ENCODE peak calls at places on chromosomes 12 and 14, in five cellular contexts. I is CD8-positive, alpha-beta T cell; V is transverse colon; Y is NB4; O is mesothelial cell of epicardium. X is an unnamed sample.

GRCh38 chr12:116346222-116346621 is 68.7 kb upstream of the MED13L start:
- DNase-seq in O (no peak), I (no peak), V (no peak), Y (no peak), X (peak; percentile 30)

GRCh38 chr12:72747460-72747859 is 475.3 kb downstream of the TRHDE start:
- DNase-seq in V (no peak), O (no peak), Y (no peak), I (no peak), X (no peak)

GRCh38 chr12:55188974-55189556 is 31.8 kb upstream of the OR10A7 start:
- DNase-seq in I (no peak), O (no peak), Y (peak; percentile 82), V (peak; percentile 12), X (peak; percentile 57)

GRCh38 chr12:109736552-109737108 is 23.0 kb downstream of the FAM222A start:
- DNase-seq in Y (peak; percentile 68), I (no peak), V (no peak), O (peak; percentile 47), X (peak; percentile 91)

GRCh38 chr14:69703047-69704046 is 63.6 kb upstream of the SRSF5 start:
- DNase-seq in I (no peak), Y (peak; percentile 72), O (no peak), V (no peak), X (no peak)

GRCh38 chr14:73850940-73851339 is 691 bp upstream of the PTGR2 start:
- DNase-seq in Y (peak; percentile 28), O (no peak), I (no peak), V (no peak), X (no peak)

GRCh38 chr12:2688381-2688881 is 106.3 kb upstream of the FKBP4 start:
- DNase-seq in O (no peak), V (no peak), I (no peak), Y (no peak), X (no peak)

GRCh38 chr14:55789442-55789841 is 209.4 kb downstream of the KTN1 start:
- DNase-seq in V (no peak), O (no peak), I (no peak), Y (no peak), X (no peak)

GRCh38 chr12:49092086-49092815 is 2.4 kb downstream of the DHH start:
- DNase-seq in O (no peak), I (no peak), V (no peak), Y (peak; percentile 95), X (peak; percentile 65)

GRCh38 chr12:77925536-77926108 is 94.9 kb downstream of the NAV3 start:
- DNase-seq in O (peak; percentile 45), I (no peak), V (peak; percentile 54), Y (peak; percentile 83), X (peak; percentile 60)

GRCh38 chr12:79936670-79937069 is 1.8 kb upstream of the PPP1R12A start:
- DNase-seq in Y (no peak), I (no peak), V (no peak), O (no peak), X (no peak)

GRCh38 chr14:38226366-38226765 is 18.7 kb downstream of the SSTR1 start:
- DNase-seq in V (no peak), I (no peak), Y (no peak), O (no peak), X (no peak)

GRCh38 chr14:104785708-104786080 is 9.9 kb downstream of the AKT1 start:
- DNase-seq in I (no peak), O (no peak), Y (no peak), V (no peak), X (no peak)

GRCh38 chr12:53786411-53786810 is 34.6 kb upstream of the CISTR start:
- DNase-seq in O (no peak), Y (no peak), V (no peak), I (no peak), X (no peak)

GRCh38 chr12:104974626-104975290 is 11.4 kb upstream of the NOPCHAP1 start:
- DNase-seq in O (no peak), Y (peak; percentile 34), I (no peak), V (peak; percentile 40), X (no peak)

GRCh38 chr12:459430-460258 is at the start of gene B4GALNT3:
- DNase-seq in I (no peak), O (peak; percentile 49), Y (peak; percentile 47), V (peak; percentile 70), X (peak; percentile 79)

GRCh38 chr14:103179078-103179477 is 55.8 kb downstream of the TNFAIP2 start:
- DNase-seq in I (no peak), O (no peak), V (no peak), Y (no peak), X (no peak)

GRCh38 chr14:83863042-83863441 is 1666.9 kb upstream of the FLRT2 start:
- DNase-seq in V (no peak), I (no peak), Y (no peak), O (no peak), X (no peak)

GRCh38 chr12:102548543-102548942 is 68.2 kb upstream of the IGF1 start:
- DNase-seq in O (no peak), Y (no peak), I (no peak), V (no peak), X (no peak)

GRCh38 chr12:46282829-46283228 is 14.0 kb upstream of the SLC38A1 start:
- DNase-seq in Y (no peak), O (no peak), V (no peak), I (no peak), X (no peak)

GRCh38 chr12:64608901-64609542 is 1.3 kb upstream of the RASSF3 start:
- DNase-seq in I (peak; percentile 16), Y (peak; percentile 76), V (peak; percentile 67), O (no peak), X (peak; percentile 22)

GRCh38 chr12:100381379-100381778 is 24.5 kb downstream of the SLC17A8 start:
- DNase-seq in V (no peak), Y (no peak), O (no peak), I (no peak), X (no peak)

GRCh38 chr14:69658664-69659261 is 47.4 kb downstream of the SUSD6 start:
- DNase-seq in I (no peak), O (no peak), V (no peak), Y (peak; percentile 46), X (no peak)

GRCh38 chr12:75560167-75560566 is 48.8 kb upstream of the KRR1 start:
- DNase-seq in V (no peak), O (no peak), Y (peak; percentile 34), I (no peak), X (no peak)

GRCh38 chr12:111411187-111411764 is 5.6 kb downstream of the SH2B3 start:
- DNase-seq in V (no peak), I (no peak), O (no peak), Y (no peak), X (no peak)

GRCh38 chr12:60475825-60476224 is 880.0 kb downstream of the SLC16A7 start:
- DNase-seq in V (no peak), Y (no peak), I (no peak), O (no peak), X (no peak)

DNA sequence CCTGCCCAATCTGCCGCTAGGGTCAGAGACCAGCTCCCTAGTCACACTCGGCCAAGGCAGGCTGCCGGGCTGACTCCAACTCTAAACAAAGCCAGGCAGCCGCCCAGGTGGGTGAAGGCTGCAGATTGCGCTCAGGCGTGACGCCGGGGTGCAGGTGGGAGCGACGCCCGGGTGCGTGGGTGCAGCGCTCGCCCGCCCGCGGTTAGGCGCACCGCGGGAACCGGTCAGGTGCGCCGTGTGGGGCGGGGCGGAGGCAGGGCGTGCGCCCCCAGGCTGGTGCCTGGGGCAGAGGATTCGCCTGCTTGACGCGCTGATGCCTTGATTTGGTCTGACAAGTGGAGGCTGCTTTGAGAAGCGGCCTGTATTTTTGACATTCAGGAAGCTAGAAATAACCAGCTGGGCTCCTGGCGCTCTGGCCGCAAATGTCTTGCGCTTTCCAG is 126.7 kb upstream of the HIF1A start:
- DNase-seq in V (peak; percentile 69), I (peak; percentile 22), Y (peak; percentile 79), O (no peak), X (peak; percentile 34)
- TF ChIP-seq CTCF in V (peak; percentile 28), I (no peak), Y (no peak), O (no peak), X (no peak)

DNA sequence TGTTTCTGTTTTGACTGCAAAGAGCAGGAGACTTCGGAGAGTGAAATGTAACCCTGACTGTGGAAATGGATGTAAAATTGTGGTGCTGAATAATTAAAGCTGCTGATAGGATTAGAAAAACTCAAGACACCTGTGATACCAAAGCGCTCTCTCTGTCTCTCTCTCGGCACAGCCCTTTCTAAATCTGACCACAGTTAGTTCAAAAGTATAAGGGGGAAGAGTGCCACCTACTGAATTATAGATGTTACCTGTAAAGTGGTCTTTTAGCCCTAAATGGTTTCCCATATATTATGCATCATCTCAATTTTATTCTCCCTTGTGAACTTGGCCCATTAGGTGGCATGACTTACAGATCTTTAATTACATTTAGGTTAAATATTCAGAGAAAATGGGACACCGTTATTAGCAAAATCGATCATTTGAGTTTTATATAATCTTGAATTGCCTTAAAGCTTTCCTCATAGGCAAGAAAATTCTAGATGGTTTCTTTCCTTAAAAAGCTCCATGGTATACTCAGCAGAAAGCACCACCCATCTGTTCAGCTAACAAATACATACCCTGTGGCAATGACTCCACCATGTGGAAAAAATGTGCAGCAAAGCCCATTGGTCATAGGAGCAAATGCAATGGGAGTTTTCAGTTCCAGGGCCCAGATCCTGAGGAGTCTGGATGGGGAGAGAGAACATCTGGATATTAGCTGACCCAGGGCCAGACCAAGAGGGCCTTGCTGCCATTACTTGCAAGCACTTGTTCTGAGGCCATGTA is 18.1 kb downstream of the RFC5 start:
- DNase-seq in I (no peak), O (no peak), Y (peak; percentile 27), V (peak; percentile 25), X (peak; percentile 12)
- TF ChIP-seq CTCF in I (no peak), O (no peak), Y (peak; percentile 18), V (peak; percentile 39), X (peak; percentile 26)

GRCh38 chr12:52022841-52023181 is 16.1 kb downstream of the TAMALIN start:
- DNase-seq in V (peak; percentile 64), O (no peak), I (no peak), Y (no peak), X (peak; percentile 38)

GRCh38 chr12:52026267-52026666 is 19.5 kb downstream of the TAMALIN start:
- DNase-seq in Y (no peak), O (no peak), V (no peak), I (no peak), X (no peak)

GRCh38 chr12:52025301-52026172 is 18.8 kb downstream of the TAMALIN start:
- DNase-seq in I (peak; percentile 61), Y (peak; percentile 91), V (peak; percentile 90), O (peak; percentile 59), X (peak; percentile 87)

GRCh38 chr12:52023182-52023975 is 16.6 kb downstream of the TAMALIN start:
- DNase-seq in Y (peak; percentile 86), I (peak; percentile 81), O (peak; percentile 87), V (peak; percentile 93), X (peak; percentile 97)

DNA sequence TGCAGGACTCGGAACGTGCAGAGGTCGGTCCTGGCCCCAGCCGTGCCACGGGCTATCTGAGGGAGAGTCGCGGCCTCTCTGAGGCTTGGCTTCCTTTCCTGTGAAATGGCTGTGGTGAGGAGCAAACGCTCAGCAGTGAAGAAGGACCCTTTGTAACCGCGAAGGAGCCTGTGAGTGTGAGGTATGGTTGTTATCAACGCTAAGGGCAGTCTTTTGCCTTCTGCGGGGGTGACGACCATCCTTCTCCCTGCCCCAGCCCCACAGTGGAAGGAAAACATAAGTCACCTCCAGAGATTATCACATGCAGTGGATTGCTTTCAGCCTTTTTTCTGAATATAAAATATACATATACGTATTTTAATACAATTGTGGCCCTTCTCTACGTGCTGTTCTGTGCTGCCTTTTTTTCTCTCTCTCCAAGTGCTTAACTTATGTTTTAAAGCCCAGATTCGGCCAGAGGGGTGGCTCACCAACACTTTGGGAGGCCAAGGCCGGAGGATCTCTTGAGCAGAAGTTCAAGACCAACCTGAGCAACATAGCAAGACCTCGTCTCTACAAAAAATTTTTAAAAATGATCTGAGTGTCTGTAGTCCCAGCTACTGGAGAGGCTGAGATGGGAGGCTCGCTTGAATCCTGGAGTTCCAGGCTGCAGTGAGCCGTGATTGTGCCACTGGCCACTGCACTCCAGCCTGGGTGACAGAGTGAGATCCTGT is 17.4 kb downstream of the TAMALIN start:
- DNase-seq in O (no peak), I (no peak), Y (no peak), V (no peak), X (no peak)
- TF ChIP-seq CTCF in O (peak; percentile 58), I (peak; percentile 33), Y (no peak), V (peak; percentile 29), X (peak; percentile 20)

GRCh38 chr12:128976120-128976519 is 122.8 kb downstream of the GLT1D1 start:
- DNase-seq in Y (peak; percentile 49), V (peak; percentile 65), I (no peak), O (peak; percentile 39), X (peak; percentile 71)
- TF ChIP-seq CTCF in Y (peak; percentile 55), V (peak; percentile 36), I (no peak), O (peak; percentile 35), X (peak; percentile 61)